ENCODE peak calls at places on chromosome 12, in eight cellular contexts. B is bronchial epithelial cell; D is CD4-positive, CD25-positive, alpha-beta regulatory T cell; I is cardiac muscle cell; O is hepatocyte; M is gastrocnemius medialis; N is tibial artery; J is astrocyte. L is an unnamed sample. For H3K27me3, the result is how much of the 10 kb centered on the place peaks cover.

GRCh38 chr12:19129486-19130223 is at the start of gene PLEKHA5:
- DNase-seq in M (peak), I (peak), N (peak), B (no peak), D (peak), J (peak), O (peak), L (peak)

GRCh38 chr12:125528300-125528699 is 463.1 kb downstream of the AACS start:
- DNase-seq in O (no peak), B (no peak), N (no peak), I (no peak), D (no peak), J (no peak), M (no peak), L (no peak)

GRCh38 chr12:127822743-127823433 is 444.1 kb upstream of the TMEM132C start:
- DNase-seq in B (no peak), M (no peak), N (no peak), J (peak), D (no peak), I (no peak), O (peak), L (no peak)

GRCh38 chr12:10667581-10667980 is 6.3 kb downstream of the STYK1 start:
- DNase-seq in I (no peak), B (no peak), M (no peak), O (no peak), D (no peak), J (no peak), N (no peak), L (no peak)

GRCh38 chr12:54689984-54690383 is 41.8 kb upstream of the DCD start:
- DNase-seq in J (no peak), N (no peak), B (no peak), I (peak), M (no peak), O (peak), D (no peak), L (no peak)

GRCh38 chr12:26754148-26754547 is 78.8 kb downstream of the ITPR2 start:
- DNase-seq in M (no peak), I (no peak), B (no peak), J (no peak), O (no peak), D (no peak), N (no peak), L (no peak)

GRCh38 chr12:34400423-34400881 is 378.2 kb downstream of the ALG10 start:
- DNase-seq in B (no peak), M (no peak), O (peak), I (no peak), N (peak), D (no peak), J (no peak), L (peak)

GRCh38 chr12:10497602-10498001 is 8.1 kb upstream of the EIF2S3B start:
- DNase-seq in J (no peak), D (no peak), N (no peak), O (no peak), I (peak), M (no peak), B (no peak), L (peak)

GRCh38 chr12:40829738-40830144 is 137.5 kb downstream of the CNTN1 start:
- DNase-seq in O (peak), N (no peak), J (no peak), I (no peak), M (no peak), B (peak), D (no peak), L (no peak)

GRCh38 chr12:75478395-75478794 is 2.2 kb upstream of the GLIPR1 start:
- DNase-seq in B (peak), D (peak), O (no peak), J (peak), I (peak), M (no peak), N (no peak), L (no peak)

GRCh38 chr12:101945361-101946232 is 68.2 kb downstream of the DRAM1 start:
- DNase-seq in I (peak), O (peak), N (no peak), M (no peak), D (no peak), J (no peak), B (no peak), L (no peak)

GRCh38 chr12:61348871-61349270 is 911.3 kb upstream of the USP15 start:
- DNase-seq in J (no peak), O (no peak), N (no peak), D (no peak), I (no peak), M (no peak), B (no peak), L (no peak)

GRCh38 chr12:33251548-33251947 is 188.1 kb downstream of the SYT10 start:
- DNase-seq in B (no peak), O (no peak), D (no peak), M (no peak), I (no peak), J (no peak), N (no peak), L (no peak)

GRCh38 chr12:97097734-97098133 is 190.7 kb downstream of the NEDD1 start:
- DNase-seq in O (no peak), J (no peak), D (no peak), N (no peak), B (no peak), M (no peak), I (no peak), L (no peak)

GRCh38 chr12:132465269-132466190 is 24.4 kb upstream of the FBRSL1 start:
- DNase-seq in N (peak), J (no peak), B (no peak), M (no peak), D (no peak), O (peak), I (no peak), L (no peak)
- H3K27me3 ChIP-seq in N (half or more), J (under half), B (under half), M (under half), D (under half), O (under half), I (under half), L (under half)

GRCh38 chr12:104536841-104537240 is 80.1 kb downstream of the CHST11 start:
- DNase-seq in J (no peak), M (no peak), N (no peak), I (no peak), D (no peak), O (no peak), B (peak), L (no peak)
- H3K27me3 ChIP-seq in J (under half), M (under half), N (under half), I (under half), D (under half), O (under half), B (under half), L (under half)

DNA sequence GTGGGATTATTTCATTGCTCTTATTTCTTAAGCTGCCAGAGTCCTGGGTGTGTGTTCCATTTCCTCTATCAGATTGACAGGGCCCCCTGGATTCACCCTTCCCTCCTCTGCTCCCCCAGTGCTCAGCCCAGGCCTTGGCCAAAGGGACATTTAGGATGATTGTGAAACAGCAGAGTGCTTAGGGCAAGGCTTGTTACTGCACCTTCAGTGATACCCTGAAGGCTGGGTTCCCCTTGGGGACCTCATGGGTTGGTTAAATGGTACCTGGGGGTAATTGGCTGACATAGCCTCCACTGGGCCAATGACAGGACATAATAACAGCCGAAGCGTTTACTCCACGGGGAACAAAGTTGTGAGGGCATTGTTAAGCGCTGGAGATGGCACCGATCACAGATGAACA is 1.3 kb upstream of the KRT72 start:
- DNase-seq in O (no peak), J (no peak), M (no peak), I (no peak), N (no peak), B (no peak), D (no peak), L (no peak)
- H3K27me3 ChIP-seq in O (under half), J (half or more), M (under half), I (under half), N (under half), B (under half), D (under half), L (under half)

GRCh38 chr12:130708648-130709047 is 7.5 kb downstream of the RIMBP2 start:
- DNase-seq in N (no peak), B (no peak), O (no peak), J (no peak), D (no peak), I (no peak), M (no peak), L (no peak)
- H3K27me3 ChIP-seq in N (under half), B (under half), O (under half), J (under half), D (under half), I (under half), M (under half), L (under half)

GRCh38 chr12:4862809-4863208 is 46.9 kb upstream of the KCNA1 start:
- DNase-seq in O (no peak), J (no peak), D (no peak), B (no peak), N (no peak), M (no peak), I (no peak), L (no peak)

GRCh38 chr12:4865246-4865645 is 44.5 kb upstream of the KCNA1 start:
- DNase-seq in J (no peak), B (no peak), N (no peak), I (no peak), O (no peak), M (no peak), D (no peak), L (no peak)

GRCh38 chr12:4867384-4867783 is 42.3 kb upstream of the KCNA1 start:
- DNase-seq in D (no peak), N (no peak), O (no peak), I (no peak), J (no peak), B (no peak), M (no peak), L (no peak)

GRCh38 chr12:4864575-4864974 is 45.1 kb upstream of the KCNA1 start:
- DNase-seq in O (no peak), J (no peak), N (no peak), B (no peak), D (no peak), I (no peak), M (no peak), L (no peak)

GRCh38 chr12:4866288-4866687 is 43.4 kb upstream of the KCNA1 start:
- DNase-seq in B (no peak), O (peak), I (no peak), D (no peak), N (no peak), M (no peak), J (no peak), L (no peak)
- H3K27me3 ChIP-seq in B (under half), O (half or more), I (under half), D (under half), N (under half), M (under half), J (under half), L (under half)

DNA sequence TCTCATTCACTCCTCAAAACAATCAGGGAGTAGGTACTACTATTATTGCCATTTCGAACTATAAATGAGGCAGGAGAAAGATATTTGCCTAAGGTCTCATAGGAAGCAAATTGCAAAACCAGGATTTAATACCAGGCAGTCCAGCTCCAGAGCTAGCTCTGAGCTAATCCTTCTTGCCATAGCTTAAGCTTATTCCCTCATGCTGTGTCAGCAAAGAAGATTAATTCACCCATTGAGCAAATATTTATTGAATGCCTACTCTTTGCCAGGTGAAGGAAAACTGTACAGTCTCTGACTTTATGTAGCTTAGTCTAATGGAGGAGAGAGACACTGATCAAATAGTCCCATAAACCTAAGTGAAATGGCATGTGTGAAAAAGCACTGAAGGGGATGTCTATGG is 19.5 kb downstream of the KCNA5 start:
- DNase-seq in I (no peak), N (no peak), B (no peak), D (no peak), M (no peak), J (no peak), O (no peak), L (no peak)
- H3K27me3 ChIP-seq in I (under half), N (under half), B (under half), D (under half), M (under half), J (under half), O (under half), L (under half)

GRCh38 chr12:116718578-116719454 is 19.1 kb downstream of the SPRING1 start:
- DNase-seq in O (no peak), D (no peak), M (no peak), I (peak), J (peak), B (peak), N (no peak), L (no peak)
- H3K27me3 ChIP-seq in O (under half), D (under half), M (under half), I (under half), J (under half), B (under half), N (under half), L (under half)

L was measured in Peyer's patch.